ENCODE peak calls at places on chromosomes 13 and 19, in nine cellular contexts. A, J, Q, M, E, S, K, P and X are unnamed samples.

GRCh38 chr13:75910591-75910990 is 274.5 kb downstream of the LMO7 start:
- DNase-seq in P (no peak), S (no peak), K (no peak), M (no peak), J (no peak), A (no peak), E (no peak), Q (no peak), X (no peak)

GRCh38 chr19:54893406-54893805 is 12.5 kb upstream of the NCR1 start:
- DNase-seq in M (no peak), A (no peak), P (no peak), K (no peak), Q (no peak), E (no peak), S (no peak), J (no peak), X (no peak)

GRCh38 chr19:47107953-47108746 is 5.4 kb downstream of the ZC3H4 start:
- DNase-seq in E (peak), A (no peak), S (no peak), M (no peak), P (peak), J (no peak), Q (peak), K (no peak), X (no peak)

GRCh38 chr19:38184815-38185214 is 39.2 kb downstream of the DPF1 start:
- DNase-seq in Q (no peak), J (no peak), S (no peak), P (no peak), E (no peak), M (no peak), K (no peak), A (no peak), X (no peak)

GRCh38 chr19:41427647-41428480 is 690 bp upstream of the B3GNT8 start:
- DNase-seq in M (peak), Q (no peak), J (no peak), A (peak), S (peak), P (no peak), K (no peak), E (no peak), X (no peak)

GRCh38 chr19:46408611-46409039 is 4.7 kb downstream of the CCDC8 start:
- DNase-seq in S (no peak), J (peak), P (no peak), A (no peak), E (peak), Q (no peak), K (no peak), M (no peak), X (no peak)

GRCh38 chr19:13072206-13072898 is 30.3 kb downstream of the LYL1 start:
- DNase-seq in A (no peak), Q (no peak), E (no peak), P (no peak), S (peak), J (no peak), M (no peak), K (no peak), X (no peak)

GRCh38 chr13:37788346-37788745 is 81.2 kb downstream of the TRPC4 start:
- DNase-seq in P (no peak), Q (no peak), M (no peak), A (no peak), E (peak), J (no peak), K (no peak), S (no peak), X (no peak)

GRCh38 chr13:25689539-25689938 is 317.8 kb downstream of the ATP8A2 start:
- DNase-seq in S (no peak), P (no peak), K (no peak), A (no peak), Q (no peak), J (no peak), M (no peak), E (no peak), X (no peak)

GRCh38 chr13:107993239-107993948 is 221.9 kb downstream of the LIG4 start:
- DNase-seq in S (no peak), K (no peak), J (no peak), A (no peak), P (no peak), Q (no peak), E (no peak), M (no peak), X (no peak)

GRCh38 chr13:94233401-94233800 is 246.1 kb downstream of the DCT start:
- DNase-seq in K (no peak), P (no peak), J (peak), S (no peak), M (no peak), A (no peak), E (peak), Q (no peak), X (no peak)

GRCh38 chr13:27770809-27771208 is 21.5 kb upstream of the GSX1 start:
- DNase-seq in S (no peak), K (no peak), Q (peak), A (peak), P (peak), J (no peak), E (peak), M (no peak), X (no peak)

GRCh38 chr19:56956503-56957226 is 116.1 kb upstream of the PEG3 start:
- DNase-seq in A (no peak), P (no peak), S (no peak), E (no peak), M (no peak), J (no peak), K (no peak), Q (no peak), X (no peak)

GRCh38 chr13:21785990-21786389 is 115.1 kb downstream of the FGF9 start:
- DNase-seq in Q (no peak), J (no peak), A (no peak), P (no peak), E (no peak), K (no peak), S (no peak), M (no peak), X (no peak)

GRCh38 chr13:29753593-29754485 is 96.6 kb downstream of the UBL3 start:
- DNase-seq in Q (no peak), S (no peak), P (no peak), K (no peak), J (no peak), M (no peak), E (peak), A (no peak), X (no peak)

GRCh38 chr19:18149596-18149975 is 3.4 kb upstream of the PIK3R2 start:
- DNase-seq in S (no peak), K (no peak), P (no peak), E (no peak), A (no peak), Q (no peak), J (no peak), M (no peak), X (no peak)

GRCh38 chr19:4369888-4370260 is 26.5 kb downstream of the MPND start:
- DNase-seq in M (peak), Q (no peak), S (no peak), P (peak), K (peak), J (no peak), E (no peak), A (no peak), X (peak)

GRCh38 chr13:84131249-84131648 is 249.0 kb upstream of the SLITRK1 start:
- DNase-seq in A (no peak), E (no peak), K (no peak), M (no peak), S (no peak), Q (no peak), P (no peak), J (no peak), X (no peak)

GRCh38 chr13:40961224-40961623 is 57.9 kb downstream of the ELF1 start:
- DNase-seq in E (no peak), S (no peak), J (no peak), M (no peak), A (no peak), K (no peak), P (no peak), Q (no peak), X (no peak)

GRCh38 chr19:45601115-45601514 is 897 bp downstream of the GPR4 start:
- DNase-seq in E (no peak), S (no peak), Q (no peak), M (no peak), K (no peak), A (no peak), J (peak), P (no peak), X (no peak)

GRCh38 chr13:20312292-20312691 is 80.2 kb upstream of the GJB6 start:
- DNase-seq in A (no peak), E (no peak), S (no peak), J (no peak), M (no peak), Q (no peak), P (no peak), K (no peak), X (no peak)

GRCh38 chr19:18741566-18742121 is 49.5 kb downstream of the COMP start:
- DNase-seq in E (peak), K (no peak), M (no peak), J (peak), Q (no peak), A (peak), S (peak), P (no peak), X (no peak)

GRCh38 chr13:30196025-30196424 is 111.3 kb downstream of the KATNAL1 start:
- DNase-seq in S (no peak), E (peak), J (no peak), P (no peak), Q (no peak), M (no peak), A (peak), K (no peak), X (no peak)

GRCh38 chr13:42084722-42085121 is 36.3 kb downstream of the DGKH start:
- DNase-seq in A (no peak), Q (no peak), P (no peak), J (no peak), M (no peak), E (no peak), S (no peak), K (no peak), X (no peak)

GRCh38 chr19:16336571-16336970 is 11.9 kb downstream of the KLF2 start:
- DNase-seq in K (no peak), E (peak), Q (no peak), S (no peak), J (no peak), M (no peak), A (no peak), P (no peak), X (no peak)

GRCh38 chr13:43959291-43959690 is 79.6 kb downstream of the LACC1 start:
- DNase-seq in M (no peak), P (no peak), E (no peak), K (no peak), A (no peak), Q (no peak), S (no peak), J (no peak), X (no peak)

GRCh38 chr19:38587562-38587961 is 30.2 kb downstream of the MAP4K1 start:
- DNase-seq in P (no peak), E (no peak), M (no peak), J (no peak), S (no peak), Q (no peak), A (no peak), K (no peak), X (no peak)

GRCh38 chr19:2982983-2983350 is 5.6 kb downstream of the TLE6 start:
- DNase-seq in A (peak), P (no peak), K (no peak), S (peak), M (no peak), E (peak), J (peak), Q (no peak), X (no peak)

GRCh38 chr13:101474419-101474957 is 22.0 kb downstream of the ITGBL1 start:
- DNase-seq in Q (no peak), J (no peak), A (peak), P (no peak), K (no peak), M (no peak), E (peak), S (no peak), X (no peak)